ENCODE peak calls at places on chromosome 6, in five cellular contexts. F is ecto neural progenitor cell, C is HT1080, J is NCI-H1092 treated with DMSO at 0.1 percent for 48 hours, T is ELR. L is an unnamed sample.

GRCh38 chr6:157514659-157515496 is 133.9 kb downstream of the ZDHHC14 start:
- DNase-seq in F (no peak), C (peak), J (no peak), T (peak), L (peak)

GRCh38 chr6:54428437-54428836 is 120.2 kb downstream of the TINAG start:
- DNase-seq in F (no peak), C (no peak), J (no peak), T (no peak), L (no peak)

GRCh38 chr6:5632348-5632935 is 371.1 kb downstream of the FARS2 start:
- DNase-seq in F (no peak), C (no peak), J (no peak), T (no peak), L (no peak)

GRCh38 chr6:130303436-130303835 is 62.4 kb upstream of the TMEM200A start:
- DNase-seq in F (no peak), C (no peak), J (no peak), T (no peak), L (no peak)

GRCh38 chr6:43070028-43070632 is 6.0 kb upstream of the PTK7 start:
- DNase-seq in F (no peak), C (peak), J (peak), T (peak), L (peak)

GRCh38 chr6:142913511-142914047 is 31.4 kb downstream of the HIVEP2 start:
- DNase-seq in F (no peak), C (no peak), J (no peak), T (no peak), L (no peak)

GRCh38 chr6:125910518-125910917 is 46.1 kb upstream of the HINT3 start:
- DNase-seq in F (no peak), C (no peak), J (no peak), T (peak), L (peak)

GRCh38 chr6:7505196-7505699 is 36.2 kb upstream of the DSP start:
- DNase-seq in F (no peak), C (peak), J (no peak), T (peak), L (peak)

GRCh38 chr6:29005183-29005885 is at the start of gene ZNF311:
- DNase-seq in F (no peak), C (peak), J (no peak), T (peak), L (peak)

L was measured in MCF 10A.